ENCODE peak calls at places on chromosome 15, in four cellular contexts. B is H9, U is IMR-90, H is H1. Y is an unnamed sample.

GRCh38 chr15:56250626-56251025 is 6.9 kb upstream of the RFX7 start:
- DNase-seq in B (no peak), U (no peak), H (no peak), Y (no peak)

GRCh38 chr15:39269352-39269751 is 311.5 kb upstream of the THBS1 start:
- DNase-seq in B (no peak), U (no peak), H (no peak), Y (peak)

GRCh38 chr15:39205506-39206371 is 375.1 kb upstream of the THBS1 start:
- DNase-seq in B (no peak), U (no peak), H (no peak), Y (no peak)

GRCh38 chr15:35078221-35078915 is 6.7 kb downstream of the NANOGP8 start:
- DNase-seq in B (peak), U (peak), H (no peak), Y (peak)

GRCh38 chr15:43511012-43511885 is 6.2 kb upstream of the MAP1A start:
- DNase-seq in B (peak), U (no peak), H (no peak), Y (peak)

GRCh38 chr15:74656935-74657535 is 38.8 kb downstream of the EDC3 start:
- DNase-seq in B (no peak), U (no peak), H (no peak), Y (no peak)

GRCh38 chr15:101056366-101057334 is 137.5 kb downstream of the LRRK1 start:
- DNase-seq in B (no peak), U (no peak), H (no peak), Y (no peak)

GRCh38 chr15:35986072-35986666 is 440.2 kb upstream of the DPH6 start:
- DNase-seq in B (no peak), U (peak), H (no peak), Y (no peak)

GRCh38 chr15:79310612-79310984 is 314 bp upstream of the TMED3 start:
- DNase-seq in B (no peak), U (peak), H (no peak), Y (peak)

GRCh38 chr15:68986292-68986691 is 28.2 kb upstream of the NOX5 start:
- DNase-seq in B (no peak), U (no peak), H (no peak), Y (no peak)

GRCh38 chr15:52808441-52808840 is 18.3 kb upstream of the ONECUT1 start:
- DNase-seq in B (no peak), U (no peak), H (no peak), Y (no peak)

GRCh38 chr15:25171856-25172687 is 217.3 kb downstream of the SNRPN start:
- DNase-seq in B (peak), U (no peak), H (no peak), Y (no peak)

GRCh38 chr15:37888356-37888755 is 46.1 kb upstream of the TMCO5A start:
- DNase-seq in B (no peak), U (peak), H (no peak), Y (no peak)

GRCh38 chr15:42138411-42138810 is 18.0 kb downstream of the PLA2G4F start:
- DNase-seq in B (no peak), U (no peak), H (no peak), Y (no peak)

GRCh38 chr15:48250640-48251076 is 44.6 kb downstream of the SLC12A1 start:
- DNase-seq in B (peak), U (peak), H (peak), Y (peak)

GRCh38 chr15:41411031-41411430 is 5.9 kb upstream of the RTF1 start:
- DNase-seq in B (no peak), U (no peak), H (no peak), Y (no peak)

GRCh38 chr15:64251121-64251520 is 88.3 kb upstream of the PPIB start:
- DNase-seq in B (no peak), U (peak), H (no peak), Y (no peak)

GRCh38 chr15:60964527-60964926 is 264.6 kb downstream of the RORA start:
- DNase-seq in B (peak), U (no peak), H (no peak), Y (peak)

GRCh38 chr15:65789759-65790158 is 2.3 kb downstream of the DENND4A start:
- DNase-seq in B (no peak), U (no peak), H (no peak), Y (no peak)

GRCh38 chr15:65792988-65793812 is 1.1 kb upstream of the DENND4A start:
- DNase-seq in B (no peak), U (no peak), H (no peak), Y (no peak)

GRCh38 chr15:65790692-65791334 is 1.3 kb downstream of the DENND4A start:
- DNase-seq in B (no peak), U (peak), H (no peak), Y (no peak)

GRCh38 chr15:65792130-65792987 is at the start of gene DENND4A:
- DNase-seq in B (peak), U (peak), H (peak), Y (peak)

DNA sequence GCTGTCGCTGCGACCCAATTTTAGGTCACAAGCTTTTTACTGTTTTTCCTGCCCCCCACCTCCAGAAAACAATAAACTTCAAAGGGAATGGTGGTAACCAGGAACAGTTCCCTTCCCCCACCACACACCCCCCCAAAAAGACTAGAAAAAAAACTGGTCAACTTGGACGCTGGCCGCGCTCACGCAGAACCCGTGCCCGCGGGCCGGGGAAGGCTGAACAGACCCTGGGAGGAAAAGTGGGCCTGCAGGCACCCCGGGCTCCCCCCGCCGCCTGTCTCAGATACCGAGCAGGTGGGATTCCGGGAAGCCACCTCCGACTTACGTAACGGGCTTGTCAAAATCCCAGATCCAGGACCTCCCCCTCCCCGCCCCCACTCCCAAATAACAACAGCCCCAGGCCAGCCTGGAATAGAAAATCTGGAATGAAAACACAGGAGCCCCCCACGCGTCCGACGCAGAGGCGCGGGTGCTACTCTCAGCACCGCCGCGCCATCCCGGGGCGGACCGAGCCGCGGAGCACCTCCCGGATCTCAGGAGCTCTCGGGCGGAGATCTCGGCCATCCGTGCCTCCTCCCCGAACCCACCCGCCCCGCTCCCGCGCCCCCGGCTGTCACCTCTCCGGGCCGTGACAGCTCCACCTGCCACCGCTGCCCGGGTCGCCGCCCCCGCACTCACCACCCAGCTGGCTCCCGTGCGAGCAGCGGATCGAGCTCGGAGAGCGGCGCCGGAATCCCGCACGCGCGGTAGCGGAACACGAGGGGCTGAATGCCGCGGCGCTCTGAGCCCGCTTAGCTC is 561 bp downstream of the DENND4A start:
- DNase-seq in B (peak), U (no peak), H (peak), Y (peak)
- H2BK5ac ChIP-seq in B (no peak), U (peak), H (no peak), Y (no peak)

DNA sequence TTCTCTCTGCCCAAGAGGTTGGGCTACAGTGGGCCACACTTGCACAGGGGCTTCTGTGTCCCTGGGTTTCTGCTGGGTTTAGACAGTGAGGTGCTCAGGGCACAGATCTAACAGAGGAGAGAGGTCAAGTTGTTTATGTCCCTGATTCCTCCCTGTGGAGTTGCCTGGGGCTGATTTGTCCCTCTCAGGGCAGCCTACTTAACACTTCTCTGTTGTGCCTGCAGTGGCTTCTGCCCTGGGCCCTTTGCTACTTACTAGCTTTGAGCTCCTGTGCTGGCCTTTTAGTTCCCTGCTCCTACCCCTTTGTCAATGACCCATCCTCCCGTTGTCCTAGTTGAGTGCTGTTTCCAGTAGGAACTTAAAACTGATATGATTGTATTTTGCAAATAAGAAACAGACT is 114.0 kb upstream of the RGMA start:
- DNase-seq in B (no peak), U (no peak), H (no peak), Y (peak)
- H3K18ac ChIP-seq in B (no peak), U (no peak), H (no peak), Y (peak)

GRCh38 chr15:85854345-85855097 is 59.8 kb upstream of the KLHL25 start:
- DNase-seq in B (peak), U (peak), H (no peak), Y (peak)

GRCh38 chr15:85852969-85853368 is 58.2 kb upstream of the KLHL25 start:
- DNase-seq in B (no peak), U (no peak), H (no peak), Y (no peak)

GRCh38 chr15:85849946-85850345 is 55.2 kb upstream of the KLHL25 start:
- DNase-seq in B (no peak), U (no peak), H (no peak), Y (no peak)
- H3K56ac ChIP-seq in B (no peak), U (no peak), H (no peak), Y (no peak)

GRCh38 chr15:99058421-99058870 is 46.4 kb upstream of the SYNM start:
- DNase-seq in B (peak), U (no peak), H (no peak), Y (no peak)
- H2BK5ac ChIP-seq in B (no peak), U (peak), H (no peak), Y (no peak)

DNA sequence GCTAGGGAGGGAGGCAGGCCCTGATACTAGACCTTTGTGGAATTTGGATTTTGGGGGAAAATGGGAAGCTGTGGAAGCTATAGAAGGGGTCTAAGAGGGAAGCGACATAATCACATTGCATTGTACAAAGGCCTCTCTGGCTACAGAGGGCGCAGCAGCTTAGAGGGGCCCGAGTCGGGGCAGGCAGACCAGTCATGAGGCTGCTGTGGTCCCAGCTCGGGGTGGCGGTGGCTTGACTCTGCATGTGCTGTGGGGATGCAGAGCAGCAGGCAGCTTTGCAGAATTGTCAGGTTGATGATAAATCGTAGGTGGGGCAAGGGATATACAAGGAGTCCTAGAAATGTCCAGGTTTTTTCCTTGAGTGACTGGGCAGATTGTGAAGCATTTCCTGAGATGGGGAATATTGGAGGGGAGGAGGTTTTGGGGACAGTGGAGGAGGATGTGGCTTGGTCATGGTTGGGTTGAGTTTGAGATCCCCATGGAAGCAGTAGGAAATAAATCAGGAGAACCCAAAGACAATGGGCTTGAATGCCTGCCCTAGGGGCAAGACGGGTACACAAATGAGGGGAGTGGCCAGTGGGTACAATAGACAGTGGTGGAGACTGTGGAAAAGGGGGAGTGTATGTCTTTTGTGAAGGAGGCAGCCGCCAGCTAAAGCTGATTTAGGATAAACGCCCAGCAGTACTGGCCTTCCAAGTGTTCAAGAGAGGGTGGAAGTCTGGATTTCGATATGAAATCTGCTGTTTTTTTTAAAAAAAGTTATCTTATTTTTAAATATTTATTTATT is 94.1 kb downstream of the HMG20A start:
- DNase-seq in B (no peak), U (no peak), H (no peak), Y (no peak)
- H3K18ac ChIP-seq in B (no peak), U (no peak), H (peak), Y (no peak)